ENCODE peak calls at places on chromosomes 4 and X, in four cellular contexts. P is IMR-90, B is T-helper 1 cell, K is Peyer's patch. J is an unnamed sample.

GRCh38 chr4:120826449-120826848 is 96.1 kb downstream of the PRDM5 start:
- DNase-seq in P (no peak), B (no peak), K (no peak), J (no peak)

GRCh38 chr4:143407475-143407874 is 70.8 kb downstream of the GAB1 start:
- DNase-seq in P (no peak), B (no peak), K (no peak), J (no peak)

GRCh38 chr4:162891788-162892707 is 274.6 kb downstream of the NAF1 start:
- DNase-seq in P (no peak), B (no peak), K (no peak), J (no peak)

GRCh38 chrX:3076416-3076991 is 35.2 kb downstream of the ARSF start:
- DNase-seq in P (no peak), B (no peak), K (no peak), J (no peak)

GRCh38 chr4:60326735-60327134 is 873.4 kb upstream of the ADGRL3 start:
- DNase-seq in P (no peak), B (no peak), K (no peak), J (no peak)

GRCh38 chrX:68829594-68830485 is 1.0 kb downstream of the EFNB1 start:
- DNase-seq in P (peak; percentile 19), B (peak; percentile 4), K (peak; percentile 46), J (peak; percentile 65)

GRCh38 chr4:60884545-60884944 is 315.6 kb upstream of the ADGRL3 start:
- DNase-seq in P (no peak), B (no peak), K (no peak), J (peak; percentile 38)

GRCh38 chr4:5812506-5813229 is 80.2 kb downstream of the CRMP1 start:
- DNase-seq in P (peak; percentile 80), B (no peak), K (peak; percentile 33), J (peak; percentile 88)

GRCh38 chr4:105710678-105711077 is 2.1 kb downstream of the GSTCD start:
- DNase-seq in P (no peak), B (no peak), K (no peak), J (no peak)

GRCh38 chr4:102390438-102390837 is 45.2 kb upstream of the SLC39A8 start:
- DNase-seq in P (no peak), B (no peak), K (no peak), J (no peak)

GRCh38 chrX:119942831-119943184 is 743 bp downstream of the NKAP start:
- DNase-seq in P (peak; percentile 0), B (no peak), K (no peak), J (peak; percentile 42)

GRCh38 chr4:142960134-142960533 is 114.0 kb upstream of the INPP4B start:
- DNase-seq in P (no peak), B (no peak), K (no peak), J (peak; percentile 45)

GRCh38 chrX:115561605-115562491 is 874 bp downstream of the PLS3 start:
- DNase-seq in P (peak; percentile 35), B (no peak), K (no peak), J (peak; percentile 65)

GRCh38 chr4:182856862-182857261 is 60.3 kb downstream of the DCTD start:
- DNase-seq in P (no peak), B (no peak), K (no peak), J (no peak)

GRCh38 chrX:1086444-1087409 is 125.7 kb downstream of the CRLF2 start:
- DNase-seq in P (no peak), B (no peak), K (no peak), J (no peak)

GRCh38 chr4:174423257-174423944 is 98.9 kb downstream of the HPGD start:
- DNase-seq in P (peak; percentile 5), B (no peak), K (peak; percentile 55), J (peak; percentile 71)

GRCh38 chr4:133154725-133155124 is 5.6 kb downstream of the PCDH10 start:
- DNase-seq in P (peak; percentile 41), B (no peak), K (no peak), J (peak; percentile 78)

GRCh38 chr4:102734591-102735385 is 26.0 kb downstream of the MANBA start:
- DNase-seq in P (peak; percentile 84), B (no peak), K (no peak), J (no peak)

GRCh38 chrX:130125090-130125489 is 14.8 kb upstream of the ELF4 start:
- DNase-seq in P (no peak), B (no peak), K (no peak), J (no peak)

GRCh38 chr4:52081216-52081615 is 30.1 kb downstream of the SPATA18 start:
- DNase-seq in P (no peak), B (no peak), K (no peak), J (peak; percentile 56)

GRCh38 chrX:3951859-3952258 is 238.4 kb upstream of the PRKX start:
- DNase-seq in P (no peak), B (no peak), K (no peak), J (no peak)

GRCh38 chrX:133414399-133415275 is 652 bp downstream of the GPC4 start:
- DNase-seq in P (no peak), B (no peak), K (no peak), J (peak; percentile 50)

GRCh38 chr4:102387552-102388150 is 42.4 kb upstream of the SLC39A8 start:
- DNase-seq in P (no peak), B (no peak), K (no peak), J (no peak)

GRCh38 chr4:118389731-118390520 is 37.1 kb upstream of the PRSS12 start:
- DNase-seq in P (peak; percentile 58), B (no peak), K (no peak), J (peak; percentile 41)

GRCh38 chr4:184310171-184310567 is 92.5 kb upstream of the ENPP6 start:
- DNase-seq in P (no peak), B (peak; percentile 10), K (peak; percentile 83), J (no peak)

GRCh38 chr4:111330786-111331185 is 707.9 kb upstream of the PITX2 start:
- DNase-seq in P (peak; percentile 46), B (no peak), K (no peak), J (peak; percentile 29)

GRCh38 chr4:69122476-69122875 is 26.2 kb downstream of the UGT2B7 start:
- DNase-seq in P (no peak), B (no peak), K (no peak), J (no peak)